ENCODE peak calls at places on chromosomes 6 and 20, in seven cellular contexts. H, I, S, L, J, M and G are unnamed samples.

GRCh38 chr6:111743859-111744692 is 129.2 kb downstream of the FYN start:
- DNase-seq in H (no peak), I (peak), S (no peak), L (no peak), J (no peak), M (peak), G (no peak)

GRCh38 chr6:129590408-129591022 is 119.5 kb downstream of the ARHGAP18 start:
- DNase-seq in H (no peak), I (no peak), S (no peak), L (no peak), J (no peak), M (peak), G (peak)

GRCh38 chr6:89204096-89204495 is 13.1 kb downstream of the GABRR1 start:
- DNase-seq in H (no peak), I (no peak), S (no peak), L (no peak), J (no peak), M (no peak), G (no peak)

GRCh38 chr6:119791746-119792145 is 442.2 kb upstream of the MAN1A1 start:
- DNase-seq in H (no peak), I (no peak), S (no peak), L (no peak), J (peak), M (no peak), G (peak)

GRCh38 chr20:58829531-58829941 is 21.2 kb downstream of the GNAS-AS1 start:
- DNase-seq in H (no peak), I (no peak), S (no peak), L (no peak), J (no peak), M (peak), G (peak)

GRCh38 chr6:57173886-57174510 is 1.9 kb downstream of the BAG2 start:
- DNase-seq in H (peak), I (peak), S (peak), L (peak), J (peak), M (peak), G (peak)

GRCh38 chr20:62129731-62130531 is 7.7 kb downstream of the LSM14B start:
- DNase-seq in H (no peak), I (no peak), S (no peak), L (no peak), J (no peak), M (no peak), G (no peak)

GRCh38 chr6:54770328-54770727 is 76.2 kb upstream of the FAM83B start:
- DNase-seq in H (no peak), I (no peak), S (no peak), L (no peak), J (no peak), M (no peak), G (no peak)

GRCh38 chr6:46273911-46274310 is 103.1 kb upstream of the ENPP5 start:
- DNase-seq in H (no peak), I (no peak), S (no peak), L (no peak), J (no peak), M (no peak), G (no peak)

GRCh38 chr6:21022343-21023107 is 488.3 kb downstream of the CDKAL1 start:
- DNase-seq in H (peak), I (no peak), S (peak), L (peak), J (peak), M (no peak), G (peak)

GRCh38 chr6:157665172-157665571 is 157.9 kb upstream of the SNX9 start:
- DNase-seq in H (no peak), I (no peak), S (no peak), L (no peak), J (no peak), M (no peak), G (no peak)

GRCh38 chr6:111686249-111686997 is 80.7 kb upstream of the TRAF3IP2 start:
- DNase-seq in H (peak), I (peak), S (peak), L (no peak), J (no peak), M (peak), G (no peak)

DNA sequence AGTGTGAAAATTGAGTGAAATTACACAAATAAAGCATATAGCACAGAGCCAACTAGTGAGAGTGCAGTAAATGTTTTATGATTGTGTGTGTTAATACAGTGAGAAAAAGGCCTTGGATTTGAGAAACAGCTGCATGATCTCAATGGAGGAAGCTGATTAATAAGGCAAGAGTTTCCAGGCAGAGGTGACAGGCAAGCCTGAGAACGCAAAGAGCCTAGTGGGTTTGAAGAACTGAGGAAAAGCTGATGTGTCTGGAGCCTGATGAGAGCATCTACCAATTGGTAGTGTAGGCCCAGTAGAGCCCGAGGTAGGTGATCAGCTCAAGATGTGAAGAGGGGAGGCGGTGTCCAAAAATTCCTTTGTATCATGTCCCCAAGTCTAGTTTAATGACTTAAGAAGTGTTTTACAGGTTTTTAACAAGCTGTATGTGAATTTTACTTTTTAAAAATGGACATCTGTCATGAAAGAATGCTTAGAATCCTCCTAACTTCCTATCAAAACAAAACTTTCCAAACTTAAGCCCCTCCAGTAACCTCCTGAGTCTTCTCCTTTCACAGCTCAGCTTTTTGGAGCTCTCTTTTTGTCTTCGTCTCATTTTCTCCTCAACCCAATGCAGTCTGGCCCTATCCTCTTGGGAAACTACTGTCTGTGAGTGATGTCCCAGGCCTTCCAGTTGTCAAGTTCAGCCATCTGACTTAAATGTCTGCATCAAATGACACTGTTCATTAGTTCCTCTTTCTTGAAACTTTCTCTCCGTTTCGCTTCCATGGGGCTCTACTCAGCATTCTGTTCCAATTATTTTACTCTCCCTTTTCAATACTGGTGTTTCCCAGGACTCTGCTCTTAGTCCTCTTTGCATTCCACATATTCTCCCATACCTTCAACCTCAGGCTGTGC is 1.2 kb downstream of the CDC40 start:
- DNase-seq in H (no peak), I (no peak), S (no peak), L (peak), J (no peak), M (peak), G (no peak)
- H3K27ac ChIP-seq in H (no peak), I (peak), S (no peak), L (peak), J (no peak), M (peak), G (no peak)

GRCh38 chr6:14118091-14118439 is 493 bp downstream of the CD83 start:
- DNase-seq in H (no peak), I (no peak), S (no peak), L (no peak), J (no peak), M (no peak), G (no peak)

GRCh38 chr6:14119764-14120163 is 2.2 kb downstream of the CD83 start:
- DNase-seq in H (no peak), I (no peak), S (no peak), L (no peak), J (no peak), M (peak), G (no peak)

GRCh38 chr6:14121936-14122344 is 4.4 kb downstream of the CD83 start:
- DNase-seq in H (no peak), I (no peak), S (no peak), L (no peak), J (no peak), M (no peak), G (no peak)

GRCh38 chr6:14118444-14118843 is 872 bp downstream of the CD83 start:
- DNase-seq in H (no peak), I (no peak), S (no peak), L (no peak), J (no peak), M (no peak), G (no peak)

GRCh38 chr6:14120556-14120955 is 3.0 kb downstream of the CD83 start:
- DNase-seq in H (no peak), I (no peak), S (no peak), L (no peak), J (no peak), M (no peak), G (no peak)
- H3K4me3 ChIP-seq in H (no peak), I (no peak), S (no peak), L (no peak), J (no peak), M (no peak), G (no peak)

GRCh38 chr6:73511796-73512195 is 9.0 kb downstream of the EEF1A1 start:
- DNase-seq in H (peak), I (no peak), S (no peak), L (no peak), J (no peak), M (peak), G (peak)

GRCh38 chr6:73515204-73516101 is 5.4 kb downstream of the EEF1A1 start:
- DNase-seq in H (peak), I (peak), S (peak), L (peak), J (no peak), M (peak), G (peak)

GRCh38 chr6:73516712-73517489 is 3.9 kb downstream of the EEF1A1 start:
- DNase-seq in H (no peak), I (no peak), S (no peak), L (no peak), J (no peak), M (peak), G (no peak)

GRCh38 chr6:73514746-73515110 is 6.1 kb downstream of the EEF1A1 start:
- DNase-seq in H (peak), I (no peak), S (no peak), L (no peak), J (no peak), M (peak), G (no peak)

DNA sequence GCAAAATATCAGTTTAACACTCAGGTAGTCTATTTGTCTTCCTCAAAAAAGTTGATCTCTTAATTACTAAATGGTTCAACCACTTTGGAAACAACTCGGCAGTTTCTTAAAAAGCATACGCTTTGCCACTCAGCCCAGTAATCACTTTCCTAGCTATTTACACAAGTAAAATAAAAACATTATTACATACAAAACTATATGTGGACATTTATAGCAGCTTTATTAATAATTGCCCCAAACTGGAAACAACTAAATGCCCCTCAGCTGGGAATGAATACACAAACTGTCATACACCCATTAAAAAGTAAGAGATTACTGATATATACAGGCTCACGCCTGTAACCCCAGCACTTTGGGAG is 7.4 kb downstream of the EEF1A1 start:
- DNase-seq in H (no peak), I (no peak), S (no peak), L (no peak), J (no peak), M (peak), G (peak)
- TF ChIP-seq EZH2phosphoT487 in H (no peak), I (no peak), S (no peak), L (no peak), J (no peak), M (no peak), G (no peak)

DNA sequence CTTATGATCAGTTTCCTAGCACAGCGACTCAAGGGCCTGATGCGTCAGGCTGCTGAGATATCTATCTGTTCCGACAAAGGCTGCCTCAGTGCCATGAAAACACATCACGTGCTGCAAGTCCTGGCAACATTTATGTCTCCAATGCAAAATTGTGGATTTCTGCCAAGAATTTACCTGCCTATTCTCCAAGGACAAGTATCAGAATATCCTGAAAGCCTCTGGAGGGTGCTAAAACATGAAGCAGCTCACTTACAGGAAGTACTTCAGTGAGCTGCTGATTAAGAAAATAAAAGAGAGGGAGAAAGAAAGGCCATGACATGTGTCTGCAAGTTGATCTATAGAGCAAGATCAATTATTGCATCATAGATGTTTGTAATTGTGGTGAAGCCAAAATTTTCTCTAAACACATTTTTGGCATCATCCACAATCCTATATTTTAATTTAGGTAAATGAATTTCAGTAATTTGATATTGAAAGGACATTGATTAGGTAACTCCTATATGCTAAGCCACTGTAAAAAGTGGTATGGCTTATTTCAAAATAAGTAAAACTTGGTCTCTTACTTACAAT is 25.8 kb upstream of the TPBG start:
- DNase-seq in H (peak), I (no peak), S (no peak), L (no peak), J (peak), M (no peak), G (peak)
- H3K27ac ChIP-seq in H (no peak), I (no peak), S (no peak), L (no peak), J (no peak), M (no peak), G (no peak)

DNA sequence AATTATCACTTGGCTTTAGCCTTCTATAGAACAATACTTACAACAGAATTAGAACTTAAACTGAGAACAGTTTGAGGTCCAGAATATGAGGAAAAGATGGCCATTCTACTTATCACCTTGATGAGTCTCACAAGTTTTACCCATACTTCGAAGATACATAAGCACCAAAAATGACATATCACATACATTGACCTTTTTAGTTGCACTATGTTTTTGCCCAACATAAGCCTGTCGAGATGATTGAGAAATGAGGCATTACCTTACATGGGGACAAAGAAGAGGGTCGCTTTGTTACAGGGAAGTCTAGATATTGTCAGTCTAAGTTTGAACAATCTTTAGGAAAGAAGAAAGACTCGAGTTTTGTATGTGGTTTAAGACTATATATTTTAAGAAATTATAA is 48.4 kb upstream of the MEI4 start:
- DNase-seq in H (no peak), I (no peak), S (no peak), L (no peak), J (no peak), M (no peak), G (no peak)
- H3K4me3 ChIP-seq in H (no peak), I (no peak), S (no peak), L (no peak), J (no peak), M (no peak), G (no peak)

DNA sequence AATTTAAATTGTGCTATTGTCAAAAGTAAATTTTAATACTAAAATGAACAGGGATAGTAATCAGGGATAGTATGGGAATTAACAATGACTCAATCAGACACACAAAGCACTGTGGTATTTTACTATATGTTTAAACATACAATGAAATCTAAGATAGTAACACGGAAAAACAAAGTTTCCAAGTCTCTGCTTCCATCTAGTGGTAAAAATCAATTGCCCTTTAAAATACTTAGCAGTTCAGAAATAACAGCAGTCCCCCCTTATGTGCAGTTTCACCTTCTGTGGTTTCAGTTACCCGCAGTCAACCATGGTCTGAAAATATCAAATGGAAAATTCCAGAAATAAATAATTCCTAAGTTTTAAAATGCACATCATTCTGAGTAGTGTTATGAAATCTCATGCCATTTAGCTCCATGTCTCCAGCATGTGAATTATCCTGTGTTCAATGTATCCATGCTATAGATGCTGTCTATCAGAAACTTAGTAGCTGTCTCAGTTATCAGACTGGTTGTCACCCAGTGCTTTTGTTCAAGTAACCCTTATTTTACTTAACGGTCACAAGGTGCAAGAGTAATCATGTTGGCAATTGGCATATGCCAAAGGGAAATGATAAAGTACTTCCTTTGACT is 58.5 kb downstream of the AHI1 start:
- DNase-seq in H (peak), I (peak), S (peak), L (peak), J (no peak), M (peak), G (peak)
- TF ChIP-seq EZH2phosphoT487 in H (no peak), I (no peak), S (no peak), L (no peak), J (no peak), M (no peak), G (no peak)

GRCh38 chr6:143674466-143675114 is 3.2 kb upstream of the PHACTR2 start:
- DNase-seq in H (no peak), I (no peak), S (peak), L (no peak), J (no peak), M (peak), G (no peak)
- H3K27ac ChIP-seq in H (peak), I (no peak), S (peak), L (peak), J (peak), M (peak), G (peak)

GRCh38 chr20:37904008-37904675 is 1.2 kb downstream of the VSTM2L start:
- DNase-seq in H (no peak), I (no peak), S (no peak), L (no peak), J (no peak), M (no peak), G (no peak)

GRCh38 chr20:37905969-37906613 is 3.2 kb downstream of the VSTM2L start:
- DNase-seq in H (no peak), I (peak), S (no peak), L (no peak), J (no peak), M (no peak), G (no peak)

GRCh38 chr20:37902504-37903313 is at the start of gene VSTM2L:
- DNase-seq in H (peak), I (peak), S (peak), L (peak), J (no peak), M (peak), G (peak)

GRCh38 chr20:37903317-37904007 is 535 bp downstream of the VSTM2L start:
- DNase-seq in H (peak), I (peak), S (no peak), L (no peak), J (no peak), M (peak), G (no peak)

DNA sequence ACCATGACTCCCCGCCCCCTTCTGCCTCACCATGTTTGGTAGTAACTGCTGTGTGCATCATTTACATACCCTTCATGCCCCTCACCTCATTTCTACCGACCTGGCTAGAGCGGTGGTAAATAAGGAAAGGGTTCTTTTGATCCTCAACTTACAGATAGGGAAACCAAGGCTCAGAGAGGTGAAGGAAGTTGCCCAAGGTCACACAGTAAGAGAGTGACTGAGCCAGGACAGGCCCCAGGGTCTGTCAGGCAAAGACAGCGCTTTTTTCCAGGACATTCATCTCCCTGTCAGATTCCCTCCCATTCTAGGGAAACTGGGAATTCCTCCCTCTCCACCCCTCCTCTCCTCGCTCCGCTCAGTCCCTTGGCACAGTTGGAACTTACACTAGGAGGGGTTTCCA is 1.9 kb downstream of the VSTM2L start:
- DNase-seq in H (no peak), I (no peak), S (no peak), L (no peak), J (no peak), M (no peak), G (no peak)
- H3K4me3 ChIP-seq in H (no peak), I (no peak), S (no peak), L (no peak), J (no peak), M (no peak), G (no peak)

DNA sequence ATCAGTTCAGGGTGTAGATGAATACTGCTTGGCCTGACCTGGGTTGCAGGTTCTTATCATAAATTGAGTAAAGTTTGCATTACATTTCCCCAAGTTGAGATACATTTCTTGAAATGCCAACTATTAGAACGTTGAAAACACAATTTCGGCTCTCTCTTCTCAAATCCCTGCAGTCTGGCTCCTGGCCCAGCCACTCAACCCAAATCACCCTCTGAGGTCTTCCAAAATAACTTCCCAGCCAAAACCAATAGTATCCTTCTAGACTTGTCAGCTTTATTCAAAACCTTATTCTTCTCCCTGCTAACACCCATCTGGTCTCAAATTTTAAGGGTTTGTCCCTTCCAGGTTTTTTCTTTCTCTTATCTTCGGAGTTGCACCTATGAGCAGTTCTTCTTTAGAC is 263.6 kb downstream of the EYA4 start:
- DNase-seq in H (no peak), I (no peak), S (no peak), L (no peak), J (no peak), M (no peak), G (no peak)
- TF ChIP-seq EZH2phosphoT487 in H (no peak), I (no peak), S (no peak), L (no peak), J (no peak), M (no peak), G (no peak)